ENCODE peak calls at places on chromosomes 16 and 17, in seven cellular contexts. One of them, this sample, is unnamed.

GRCh38 chr17:28878981-28879380 is 18.6 kb downstream of the FLOT2 start:
- DNase-seq in H1: peak; percentile 75
- DNase-seq in Peyer's patch: no peak
- DNase-seq in caudate nucleus: no peak
- DNase-seq in breast epithelium: no peak
- DNase-seq in stomach: peak; percentile 35
- DNase-seq in colonic mucosa: peak; percentile 36
- DNase-seq in this sample: no peak

GRCh38 chr16:16120382-16121184 is 102.7 kb downstream of the ABCC6 start:
- DNase-seq in Peyer's patch: no peak
- DNase-seq in caudate nucleus: peak; percentile 3
- DNase-seq in colonic mucosa: peak; percentile 46
- DNase-seq in stomach: peak; percentile 56
- DNase-seq in H1: no peak
- DNase-seq in breast epithelium: no peak
- DNase-seq in this sample: peak; percentile 67

GRCh38 chr17:6654816-6655731 is 3.5 kb downstream of the C17orf100 start:
- DNase-seq in H1: peak; percentile 80
- DNase-seq in breast epithelium: peak; percentile 38
- DNase-seq in caudate nucleus: no peak
- DNase-seq in Peyer's patch: no peak
- DNase-seq in colonic mucosa: peak; percentile 75
- DNase-seq in stomach: peak; percentile 52
- DNase-seq in this sample: no peak

GRCh38 chr17:13568746-13569739 is 32.7 kb downstream of the HS3ST3A1 start:
- DNase-seq in breast epithelium: no peak
- DNase-seq in colonic mucosa: no peak
- DNase-seq in caudate nucleus: no peak
- DNase-seq in Peyer's patch: no peak
- DNase-seq in H1: no peak
- DNase-seq in stomach: no peak
- DNase-seq in this sample: no peak

GRCh38 chr16:1027416-1027815 is 45.1 kb upstream of the SSTR5 start:
- DNase-seq in caudate nucleus: peak; percentile 77
- DNase-seq in Peyer's patch: no peak
- DNase-seq in breast epithelium: no peak
- DNase-seq in stomach: no peak
- DNase-seq in H1: no peak
- DNase-seq in colonic mucosa: no peak
- DNase-seq in this sample: no peak

GRCh38 chr17:57677301-57677700 is 67.8 kb downstream of the CCDC182 start:
- DNase-seq in stomach: no peak
- DNase-seq in breast epithelium: no peak
- DNase-seq in caudate nucleus: no peak
- DNase-seq in Peyer's patch: no peak
- DNase-seq in H1: peak; percentile 11
- DNase-seq in colonic mucosa: peak; percentile 3
- DNase-seq in this sample: peak; percentile 44

GRCh38 chr16:1793578-1794220 is at the start of gene IGFALS:
- DNase-seq in H1: no peak
- DNase-seq in caudate nucleus: no peak
- DNase-seq in breast epithelium: no peak
- DNase-seq in colonic mucosa: peak; percentile 21
- DNase-seq in stomach: peak; percentile 73
- DNase-seq in Peyer's patch: no peak
- DNase-seq in this sample: no peak

GRCh38 chr16:79077391-79077790 is 523.1 kb downstream of the MAF start:
- DNase-seq in H1: no peak
- DNase-seq in Peyer's patch: no peak
- DNase-seq in stomach: no peak
- DNase-seq in breast epithelium: no peak
- DNase-seq in colonic mucosa: no peak
- DNase-seq in caudate nucleus: no peak
- DNase-seq in this sample: no peak

GRCh38 chr16:25033852-25034251 is 18.7 kb upstream of the ARHGAP17 start:
- DNase-seq in H1: no peak
- DNase-seq in colonic mucosa: no peak
- DNase-seq in Peyer's patch: no peak
- DNase-seq in caudate nucleus: no peak
- DNase-seq in stomach: no peak
- DNase-seq in breast epithelium: no peak
- DNase-seq in this sample: no peak

GRCh38 chr17:17400566-17401184 is 76.1 kb upstream of the MED9 start:
- DNase-seq in colonic mucosa: no peak
- DNase-seq in stomach: no peak
- DNase-seq in Peyer's patch: no peak
- DNase-seq in caudate nucleus: no peak
- DNase-seq in breast epithelium: no peak
- DNase-seq in H1: no peak
- DNase-seq in this sample: no peak

GRCh38 chr17:17401271-17401781 is 75.5 kb upstream of the MED9 start:
- DNase-seq in caudate nucleus: no peak
- DNase-seq in breast epithelium: no peak
- DNase-seq in Peyer's patch: no peak
- DNase-seq in stomach: no peak
- DNase-seq in colonic mucosa: no peak
- DNase-seq in H1: peak; percentile 70
- DNase-seq in this sample: no peak

GRCh38 chr17:17398188-17398927 is 78.4 kb upstream of the MED9 start:
- DNase-seq in H1: no peak
- DNase-seq in caudate nucleus: no peak
- DNase-seq in stomach: no peak
- DNase-seq in breast epithelium: no peak
- DNase-seq in colonic mucosa: no peak
- DNase-seq in Peyer's patch: no peak
- DNase-seq in this sample: peak; percentile 80

GRCh38 chr17:17400070-17400469 is 76.7 kb upstream of the MED9 start:
- DNase-seq in colonic mucosa: no peak
- DNase-seq in Peyer's patch: no peak
- DNase-seq in H1: no peak
- DNase-seq in stomach: no peak
- DNase-seq in caudate nucleus: no peak
- DNase-seq in breast epithelium: no peak
- DNase-seq in this sample: no peak

GRCh38 chr17:17398928-17399926 is 77.6 kb upstream of the MED9 start:
- DNase-seq in H1: no peak
- DNase-seq in Peyer's patch: no peak
- DNase-seq in caudate nucleus: no peak
- DNase-seq in breast epithelium: no peak
- DNase-seq in colonic mucosa: no peak
- DNase-seq in stomach: no peak
- DNase-seq in this sample: no peak
- H3K27ac ChIP-seq in H1: no peak overlapping the region
- H3K27ac ChIP-seq in Peyer's patch: no peak overlapping the region
- H3K27ac ChIP-seq in caudate nucleus: peak overlapping the region; percentile 18
- H3K27ac ChIP-seq in breast epithelium: peak overlapping the region; percentile 78
- H3K27ac ChIP-seq in colonic mucosa: no peak overlapping the region
- H3K27ac ChIP-seq in stomach: no peak overlapping the region
- H3K27ac ChIP-seq in this sample: no peak overlapping the region

GRCh38 chr17:10061131-10061581 is 137.2 kb downstream of the GAS7 start:
- DNase-seq in Peyer's patch: no peak
- DNase-seq in breast epithelium: peak; percentile 43
- DNase-seq in colonic mucosa: no peak
- DNase-seq in stomach: no peak
- DNase-seq in caudate nucleus: no peak
- DNase-seq in H1: no peak
- DNase-seq in this sample: no peak
- H3K27ac ChIP-seq in Peyer's patch: peak overlapping the region; percentile 6
- H3K27ac ChIP-seq in breast epithelium: peak overlapping the region; percentile 72
- H3K27ac ChIP-seq in colonic mucosa: no peak overlapping the region
- H3K27ac ChIP-seq in stomach: no peak overlapping the region
- H3K27ac ChIP-seq in caudate nucleus: no peak overlapping the region
- H3K27ac ChIP-seq in H1: no peak overlapping the region
- H3K27ac ChIP-seq in this sample: peak overlapping the region; percentile 70

DNA sequence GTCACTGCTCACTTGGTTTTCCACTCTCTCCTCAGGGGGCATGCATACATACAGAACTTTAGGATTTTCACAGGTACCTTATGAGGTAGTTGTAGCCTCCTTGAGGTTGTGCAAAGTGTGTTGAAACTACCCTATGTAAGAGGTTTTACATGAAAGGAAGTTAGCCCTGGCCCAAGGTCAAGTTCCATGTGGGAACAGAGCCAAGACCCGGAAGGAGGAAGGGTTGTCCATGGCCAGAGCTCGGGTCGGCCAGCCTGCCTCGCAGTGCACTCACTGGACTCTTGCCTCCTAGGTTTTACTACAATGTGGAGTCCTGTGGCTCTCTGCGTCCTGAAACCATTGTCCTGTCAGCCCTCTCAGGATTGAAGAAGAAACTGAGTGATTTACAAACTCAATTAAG is 8.2 kb downstream of the POLR2C start:
- DNase-seq in caudate nucleus: no peak
- DNase-seq in stomach: peak; percentile 84
- DNase-seq in breast epithelium: peak; percentile 14
- DNase-seq in H1: no peak
- DNase-seq in colonic mucosa: peak; percentile 81
- DNase-seq in Peyer's patch: peak; percentile 15
- DNase-seq in this sample: peak; percentile 80
- H3K27ac ChIP-seq in caudate nucleus: no peak overlapping the region
- H3K27ac ChIP-seq in stomach: peak overlapping the region; percentile 50
- H3K27ac ChIP-seq in breast epithelium: no peak overlapping the region
- H3K27ac ChIP-seq in H1: peak overlapping the region; percentile 19
- H3K27ac ChIP-seq in colonic mucosa: peak overlapping the region; percentile 62
- H3K27ac ChIP-seq in Peyer's patch: no peak overlapping the region
- H3K27ac ChIP-seq in this sample: no peak overlapping the region

GRCh38 chr16:31050280-31051030 is 17.1 kb downstream of the STX4 start:
- DNase-seq in stomach: no peak
- DNase-seq in breast epithelium: no peak
- DNase-seq in H1: no peak
- DNase-seq in Peyer's patch: no peak
- DNase-seq in colonic mucosa: no peak
- DNase-seq in caudate nucleus: no peak
- DNase-seq in this sample: no peak
- H3K27ac ChIP-seq in stomach: no peak overlapping the region
- H3K27ac ChIP-seq in breast epithelium: no peak overlapping the region
- H3K27ac ChIP-seq in H1: no peak overlapping the region
- H3K27ac ChIP-seq in Peyer's patch: no peak overlapping the region
- H3K27ac ChIP-seq in colonic mucosa: no peak overlapping the region
- H3K27ac ChIP-seq in caudate nucleus: no peak overlapping the region
- H3K27ac ChIP-seq in this sample: no peak overlapping the region

DNA sequence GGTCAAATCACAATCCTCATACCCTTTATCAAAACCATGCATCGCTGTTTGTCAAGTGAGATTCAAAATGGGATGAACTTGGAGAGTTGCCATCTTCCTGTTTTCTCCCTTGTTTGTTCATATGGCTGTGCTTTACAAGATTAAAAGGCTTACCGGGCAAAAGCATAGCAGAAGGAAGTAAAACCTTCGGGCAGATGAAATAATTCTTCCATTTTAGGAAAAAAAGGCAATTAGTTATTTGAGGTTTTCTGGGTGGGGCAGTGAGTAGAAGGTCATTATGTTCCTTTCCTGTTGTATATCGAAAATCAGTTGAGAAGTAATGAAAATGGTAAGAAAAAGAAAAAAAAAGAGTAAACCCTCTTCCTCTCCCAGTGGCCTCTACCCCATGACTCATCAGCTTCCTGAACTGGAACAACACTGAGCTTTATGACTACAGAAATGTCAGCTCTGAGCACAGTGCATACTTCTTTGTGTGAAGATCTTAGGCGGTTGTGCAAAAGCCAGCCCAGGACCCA is 369.2 kb downstream of the CDH13 start:
- DNase-seq in caudate nucleus: no peak
- DNase-seq in H1: no peak
- DNase-seq in colonic mucosa: peak; percentile 61
- DNase-seq in Peyer's patch: no peak
- DNase-seq in stomach: no peak
- DNase-seq in breast epithelium: no peak
- DNase-seq in this sample: no peak
- H3K27ac ChIP-seq in caudate nucleus: no peak overlapping the region
- H3K27ac ChIP-seq in H1: no peak overlapping the region
- H3K27ac ChIP-seq in colonic mucosa: peak overlapping the region; percentile 66
- H3K27ac ChIP-seq in Peyer's patch: no peak overlapping the region
- H3K27ac ChIP-seq in stomach: no peak overlapping the region
- H3K27ac ChIP-seq in breast epithelium: no peak overlapping the region
- H3K27ac ChIP-seq in this sample: peak overlapping the region; percentile 32

DNA sequence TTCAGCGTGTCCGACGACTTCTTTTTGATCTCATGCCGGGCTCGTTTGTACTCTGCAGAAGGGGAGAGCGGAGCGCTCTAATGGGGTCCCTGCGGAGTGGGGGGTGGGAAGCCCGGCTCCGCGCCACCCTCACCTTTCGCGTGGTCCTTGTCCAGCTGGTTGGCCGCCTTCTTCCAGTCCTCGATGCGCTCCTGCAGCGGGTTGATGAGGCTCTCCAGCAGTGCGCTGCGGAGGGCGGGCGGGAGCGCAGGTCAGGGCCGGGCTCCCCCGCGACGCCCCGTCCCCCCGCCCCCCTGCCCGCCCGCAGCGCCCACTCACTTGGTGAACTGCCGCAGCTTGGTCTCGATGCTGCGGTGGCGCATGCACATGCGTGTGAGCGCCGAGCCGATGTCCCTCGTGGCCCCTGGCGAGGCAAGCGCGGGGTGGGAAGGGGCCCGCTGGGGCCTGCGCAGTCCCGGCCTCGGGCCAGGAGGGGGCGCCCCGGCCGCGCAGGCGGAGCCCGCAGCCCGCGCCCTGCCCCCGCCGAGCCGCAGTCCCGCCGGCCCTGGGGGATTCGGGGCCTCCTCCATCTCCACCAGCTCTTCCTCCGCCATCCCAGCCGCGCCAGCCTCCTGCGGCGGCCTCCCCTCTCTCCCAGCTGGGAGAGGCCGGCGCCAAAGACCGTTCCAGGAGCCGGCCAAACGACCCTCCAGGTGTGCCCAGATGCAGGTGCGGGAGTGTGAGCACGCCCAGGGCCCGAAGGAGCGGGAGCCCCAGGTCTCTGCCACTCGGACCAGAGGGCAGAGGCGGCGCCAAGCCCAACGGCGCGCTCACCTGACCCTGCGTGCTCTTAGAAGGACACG is 6.0 kb downstream of the MTSS2 start:
- DNase-seq in colonic mucosa: no peak
- DNase-seq in breast epithelium: no peak
- DNase-seq in caudate nucleus: no peak
- DNase-seq in H1: peak; percentile 84
- DNase-seq in stomach: no peak
- DNase-seq in Peyer's patch: no peak
- DNase-seq in this sample: no peak
- H3K27ac ChIP-seq in colonic mucosa: no peak overlapping the region
- H3K27ac ChIP-seq in breast epithelium: peak overlapping the region; percentile 85
- H3K27ac ChIP-seq in caudate nucleus: peak overlapping the region; percentile 83
- H3K27ac ChIP-seq in H1: no peak overlapping the region
- H3K27ac ChIP-seq in stomach: no peak overlapping the region
- H3K27ac ChIP-seq in Peyer's patch: no peak overlapping the region
- H3K27ac ChIP-seq in this sample: peak overlapping the region; percentile 82

GRCh38 chr17:73230088-73230487 is 31.6 kb downstream of the CPSF4L start:
- DNase-seq in caudate nucleus: no peak
- DNase-seq in colonic mucosa: no peak
- DNase-seq in stomach: no peak
- DNase-seq in H1: no peak
- DNase-seq in breast epithelium: no peak
- DNase-seq in Peyer's patch: no peak
- DNase-seq in this sample: no peak
- H3K27ac ChIP-seq in caudate nucleus: no peak overlapping the region
- H3K27ac ChIP-seq in colonic mucosa: no peak overlapping the region
- H3K27ac ChIP-seq in stomach: no peak overlapping the region
- H3K27ac ChIP-seq in H1: no peak overlapping the region
- H3K27ac ChIP-seq in breast epithelium: no peak overlapping the region
- H3K27ac ChIP-seq in Peyer's patch: no peak overlapping the region
- H3K27ac ChIP-seq in this sample: no peak overlapping the region

DNA sequence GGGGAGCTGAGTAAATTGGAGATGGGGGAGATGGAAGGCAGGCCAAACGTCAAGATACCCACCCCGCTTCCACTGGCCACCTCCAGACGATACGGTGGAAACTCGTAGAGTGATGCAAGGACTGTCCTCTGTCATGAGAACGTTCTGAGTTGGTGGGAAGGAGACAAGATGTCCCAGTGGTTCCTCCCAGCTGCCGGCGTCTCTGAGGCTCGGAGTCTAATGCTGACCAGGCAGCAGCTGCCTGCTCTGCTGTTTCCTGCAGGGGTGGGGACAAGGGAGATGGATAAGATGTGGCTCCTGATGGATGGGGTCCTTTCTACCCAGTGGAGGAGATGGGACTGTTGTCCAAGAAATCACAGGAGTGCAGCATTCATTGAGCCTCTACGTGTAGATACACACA is 28.2 kb upstream of the C1QL1 start:
- DNase-seq in colonic mucosa: no peak
- DNase-seq in H1: no peak
- DNase-seq in caudate nucleus: no peak
- DNase-seq in breast epithelium: no peak
- DNase-seq in stomach: no peak
- DNase-seq in Peyer's patch: no peak
- DNase-seq in this sample: no peak
- H3K27ac ChIP-seq in colonic mucosa: no peak overlapping the region
- H3K27ac ChIP-seq in H1: no peak overlapping the region
- H3K27ac ChIP-seq in caudate nucleus: no peak overlapping the region
- H3K27ac ChIP-seq in breast epithelium: no peak overlapping the region
- H3K27ac ChIP-seq in stomach: no peak overlapping the region
- H3K27ac ChIP-seq in Peyer's patch: no peak overlapping the region
- H3K27ac ChIP-seq in this sample: no peak overlapping the region